ENCODE peak calls at places on chromosomes 2 and 18, in ten cellular contexts. J, Q, E, I, U, Y, H, B, L and T are unnamed samples.

GRCh38 chr2:147165682-147166081 is 679.1 kb upstream of the ACVR2A start:
- DNase-seq in J (no peak), Q (no peak), E (no peak), I (no peak), U (no peak), Y (no peak), H (no peak), B (no peak), L (no peak), T (no peak)

GRCh38 chr18:31942301-31942998 is 478 bp downstream of the TRAPPC8 start:
- DNase-seq in J (peak; percentile 66), Q (peak; percentile 26), E (no peak), I (peak; percentile 71), U (no peak), Y (no peak), H (peak; percentile 45), B (no peak), L (peak; percentile 10), T (no peak)

GRCh38 chr2:11681722-11682589 is 12.0 kb upstream of the NTSR2 start:
- DNase-seq in J (peak; percentile 46), Q (peak; percentile 19), E (peak; percentile 26), I (no peak), U (peak; percentile 59), Y (no peak), H (peak; percentile 37), B (peak; percentile 78), L (peak; percentile 16), T (no peak)

GRCh38 chr2:7115364-7115763 is 198.2 kb downstream of the RNF144A start:
- DNase-seq in J (no peak), Q (no peak), E (no peak), I (no peak), U (no peak), Y (no peak), H (no peak), B (no peak), L (no peak), T (no peak)

GRCh38 chr2:66303471-66303870 is 131.5 kb upstream of the MEIS1 start:
- DNase-seq in J (no peak), Q (no peak), E (no peak), I (no peak), U (no peak), Y (no peak), H (no peak), B (no peak), L (no peak), T (no peak)

GRCh38 chr18:45085916-45086624 is 405.4 kb downstream of the SETBP1 start:
- DNase-seq in J (no peak), Q (no peak), E (no peak), I (no peak), U (no peak), Y (no peak), H (no peak), B (no peak), L (no peak), T (no peak)

GRCh38 chr2:43569921-43570320 is 25.9 kb downstream of the THADA start:
- DNase-seq in J (no peak), Q (no peak), E (peak; percentile 36), I (no peak), U (no peak), Y (no peak), H (no peak), B (no peak), L (no peak), T (no peak)

GRCh38 chr18:7158201-7158600 is 40.6 kb upstream of the LAMA1 start:
- DNase-seq in J (peak; percentile 36), Q (no peak), E (no peak), I (peak; percentile 87), U (no peak), Y (no peak), H (no peak), B (peak; percentile 46), L (no peak), T (no peak)

GRCh38 chr2:43104106-43104505 is 122.3 kb downstream of the ZFP36L2 start:
- DNase-seq in J (no peak), Q (no peak), E (no peak), I (no peak), U (no peak), Y (no peak), H (no peak), B (no peak), L (no peak), T (no peak)

GRCh38 chr2:170271340-170271739 is 93.4 kb downstream of the MYO3B start:
- DNase-seq in J (no peak), Q (no peak), E (no peak), I (no peak), U (no peak), Y (no peak), H (no peak), B (no peak), L (no peak), T (no peak)

GRCh38 chr2:170396799-170397459 is 219.0 kb downstream of the MYO3B start:
- DNase-seq in J (peak; percentile 37), Q (no peak), E (no peak), I (peak; percentile 21), U (no peak), Y (no peak), H (no peak), B (peak; percentile 63), L (no peak), T (no peak)